ENCODE peak calls at places on chromosomes 7 and 10, in nine cellular contexts. One of them, this sample, is unnamed.

GRCh38 chr7:50149364-50149763 is 56.3 kb upstream of the ZPBP start:
- DNase-seq in A172: no peak
- DNase-seq in NCI-H1694: no peak
- DNase-seq in stimulated activated CD8-positive, alpha-beta memory T cell treated with anti-CD3 and anti-CD28 coated beads, Interleukin-2, amount 100 ng/mL, for 48 hours: no peak
- DNase-seq in globus pallidus: no peak
- DNase-seq in progenitor cell of endocrine pancreas: no peak
- DNase-seq in NCI-H2081: no peak
- DNase-seq in Peyer's patch: no peak
- DNase-seq in activated CD4-positive, CD25-positive, alpha-beta regulatory T cell treated with anti-CD3 and anti-CD28 coated beads, Interleukin-2, amount 50 U/mL, for 16 hours: no peak
- DNase-seq in this sample: no peak

GRCh38 chr10:88911121-88911520 is 31.1 kb downstream of the STAMBPL1 start:
- DNase-seq in NCI-H1694: no peak
- DNase-seq in stimulated activated CD8-positive, alpha-beta memory T cell treated with anti-CD3 and anti-CD28 coated beads, Interleukin-2, amount 100 ng/mL, for 48 hours: no peak
- DNase-seq in Peyer's patch: no peak
- DNase-seq in NCI-H2081: no peak
- DNase-seq in globus pallidus: no peak
- DNase-seq in A172: no peak
- DNase-seq in activated CD4-positive, CD25-positive, alpha-beta regulatory T cell treated with anti-CD3 and anti-CD28 coated beads, Interleukin-2, amount 50 U/mL, for 16 hours: no peak
- DNase-seq in progenitor cell of endocrine pancreas: no peak
- DNase-seq in this sample: no peak

GRCh38 chr7:12089951-12090756 is 120.9 kb upstream of the TMEM106B start:
- DNase-seq in globus pallidus: no peak
- DNase-seq in Peyer's patch: no peak
- DNase-seq in stimulated activated CD8-positive, alpha-beta memory T cell treated with anti-CD3 and anti-CD28 coated beads, Interleukin-2, amount 100 ng/mL, for 48 hours: no peak
- DNase-seq in NCI-H1694: no peak
- DNase-seq in progenitor cell of endocrine pancreas: no peak
- DNase-seq in A172: no peak
- DNase-seq in NCI-H2081: no peak
- DNase-seq in activated CD4-positive, CD25-positive, alpha-beta regulatory T cell treated with anti-CD3 and anti-CD28 coated beads, Interleukin-2, amount 50 U/mL, for 16 hours: no peak
- DNase-seq in this sample: no peak

GRCh38 chr10:12697741-12698140 is 303.8 kb downstream of the CCDC3 start:
- DNase-seq in globus pallidus: no peak
- DNase-seq in NCI-H1694: no peak
- DNase-seq in progenitor cell of endocrine pancreas: no peak
- DNase-seq in stimulated activated CD8-positive, alpha-beta memory T cell treated with anti-CD3 and anti-CD28 coated beads, Interleukin-2, amount 100 ng/mL, for 48 hours: no peak
- DNase-seq in Peyer's patch: no peak
- DNase-seq in NCI-H2081: no peak
- DNase-seq in A172: no peak
- DNase-seq in activated CD4-positive, CD25-positive, alpha-beta regulatory T cell treated with anti-CD3 and anti-CD28 coated beads, Interleukin-2, amount 50 U/mL, for 16 hours: no peak
- DNase-seq in this sample: no peak

GRCh38 chr7:142629588-142630260 is 119.5 kb upstream of the PRSS1 start:
- DNase-seq in A172: peak; percentile 28
- DNase-seq in Peyer's patch: no peak
- DNase-seq in globus pallidus: no peak
- DNase-seq in activated CD4-positive, CD25-positive, alpha-beta regulatory T cell treated with anti-CD3 and anti-CD28 coated beads, Interleukin-2, amount 50 U/mL, for 16 hours: no peak
- DNase-seq in NCI-H2081: no peak
- DNase-seq in stimulated activated CD8-positive, alpha-beta memory T cell treated with anti-CD3 and anti-CD28 coated beads, Interleukin-2, amount 100 ng/mL, for 48 hours: no peak
- DNase-seq in progenitor cell of endocrine pancreas: no peak
- DNase-seq in NCI-H1694: no peak
- DNase-seq in this sample: no peak

GRCh38 chr7:4791738-4792536 is 16.5 kb downstream of the AP5Z1 start:
- DNase-seq in A172: no peak
- DNase-seq in progenitor cell of endocrine pancreas: peak; percentile 43
- DNase-seq in NCI-H2081: no peak
- DNase-seq in Peyer's patch: peak; percentile 76
- DNase-seq in NCI-H1694: no peak
- DNase-seq in stimulated activated CD8-positive, alpha-beta memory T cell treated with anti-CD3 and anti-CD28 coated beads, Interleukin-2, amount 100 ng/mL, for 48 hours: peak; percentile 78
- DNase-seq in globus pallidus: peak; percentile 77
- DNase-seq in activated CD4-positive, CD25-positive, alpha-beta regulatory T cell treated with anti-CD3 and anti-CD28 coated beads, Interleukin-2, amount 50 U/mL, for 16 hours: peak; percentile 48
- DNase-seq in this sample: no peak

GRCh38 chr10:118543714-118544400 is 51.6 kb downstream of the PRLHR start:
- DNase-seq in activated CD4-positive, CD25-positive, alpha-beta regulatory T cell treated with anti-CD3 and anti-CD28 coated beads, Interleukin-2, amount 50 U/mL, for 16 hours: no peak
- DNase-seq in Peyer's patch: peak; percentile 65
- DNase-seq in progenitor cell of endocrine pancreas: peak; percentile 57
- DNase-seq in NCI-H2081: peak; percentile 64
- DNase-seq in globus pallidus: no peak
- DNase-seq in stimulated activated CD8-positive, alpha-beta memory T cell treated with anti-CD3 and anti-CD28 coated beads, Interleukin-2, amount 100 ng/mL, for 48 hours: peak; percentile 7
- DNase-seq in NCI-H1694: no peak
- DNase-seq in A172: peak; percentile 55
- DNase-seq in this sample: peak; percentile 13

GRCh38 chr7:30815016-30815854 is 44.0 kb downstream of the MINDY4 start:
- DNase-seq in Peyer's patch: no peak
- DNase-seq in A172: no peak
- DNase-seq in stimulated activated CD8-positive, alpha-beta memory T cell treated with anti-CD3 and anti-CD28 coated beads, Interleukin-2, amount 100 ng/mL, for 48 hours: no peak
- DNase-seq in NCI-H1694: no peak
- DNase-seq in NCI-H2081: no peak
- DNase-seq in activated CD4-positive, CD25-positive, alpha-beta regulatory T cell treated with anti-CD3 and anti-CD28 coated beads, Interleukin-2, amount 50 U/mL, for 16 hours: no peak
- DNase-seq in globus pallidus: no peak
- DNase-seq in progenitor cell of endocrine pancreas: no peak
- DNase-seq in this sample: no peak

GRCh38 chr10:78433722-78434535 is 400.3 kb downstream of the RPS24 start:
- DNase-seq in stimulated activated CD8-positive, alpha-beta memory T cell treated with anti-CD3 and anti-CD28 coated beads, Interleukin-2, amount 100 ng/mL, for 48 hours: no peak
- DNase-seq in globus pallidus: no peak
- DNase-seq in activated CD4-positive, CD25-positive, alpha-beta regulatory T cell treated with anti-CD3 and anti-CD28 coated beads, Interleukin-2, amount 50 U/mL, for 16 hours: no peak
- DNase-seq in NCI-H1694: no peak
- DNase-seq in A172: no peak
- DNase-seq in NCI-H2081: no peak
- DNase-seq in Peyer's patch: no peak
- DNase-seq in progenitor cell of endocrine pancreas: no peak
- DNase-seq in this sample: no peak

GRCh38 chr7:123594813-123595241 is 6.8 kb upstream of the ASB15 start:
- DNase-seq in Peyer's patch: no peak
- DNase-seq in progenitor cell of endocrine pancreas: peak; percentile 16
- DNase-seq in activated CD4-positive, CD25-positive, alpha-beta regulatory T cell treated with anti-CD3 and anti-CD28 coated beads, Interleukin-2, amount 50 U/mL, for 16 hours: no peak
- DNase-seq in globus pallidus: no peak
- DNase-seq in stimulated activated CD8-positive, alpha-beta memory T cell treated with anti-CD3 and anti-CD28 coated beads, Interleukin-2, amount 100 ng/mL, for 48 hours: no peak
- DNase-seq in NCI-H1694: no peak
- DNase-seq in NCI-H2081: no peak
- DNase-seq in A172: no peak
- DNase-seq in this sample: peak; percentile 22

GRCh38 chr7:56125831-56126230 is 9.6 kb upstream of the NUPR2 start:
- DNase-seq in progenitor cell of endocrine pancreas: no peak
- DNase-seq in globus pallidus: no peak
- DNase-seq in Peyer's patch: no peak
- DNase-seq in activated CD4-positive, CD25-positive, alpha-beta regulatory T cell treated with anti-CD3 and anti-CD28 coated beads, Interleukin-2, amount 50 U/mL, for 16 hours: no peak
- DNase-seq in NCI-H2081: no peak
- DNase-seq in NCI-H1694: no peak
- DNase-seq in stimulated activated CD8-positive, alpha-beta memory T cell treated with anti-CD3 and anti-CD28 coated beads, Interleukin-2, amount 100 ng/mL, for 48 hours: no peak
- DNase-seq in A172: no peak
- DNase-seq in this sample: no peak

GRCh38 chr10:3500408-3500856 is 284.6 kb downstream of the KLF6 start:
- DNase-seq in activated CD4-positive, CD25-positive, alpha-beta regulatory T cell treated with anti-CD3 and anti-CD28 coated beads, Interleukin-2, amount 50 U/mL, for 16 hours: no peak
- DNase-seq in globus pallidus: peak; percentile 84
- DNase-seq in NCI-H1694: no peak
- DNase-seq in Peyer's patch: no peak
- DNase-seq in NCI-H2081: no peak
- DNase-seq in A172: no peak
- DNase-seq in progenitor cell of endocrine pancreas: no peak
- DNase-seq in stimulated activated CD8-positive, alpha-beta memory T cell treated with anti-CD3 and anti-CD28 coated beads, Interleukin-2, amount 100 ng/mL, for 48 hours: no peak
- DNase-seq in this sample: no peak

GRCh38 chr7:83486957-83487356 is 162.0 kb downstream of the SEMA3E start:
- DNase-seq in NCI-H1694: no peak
- DNase-seq in activated CD4-positive, CD25-positive, alpha-beta regulatory T cell treated with anti-CD3 and anti-CD28 coated beads, Interleukin-2, amount 50 U/mL, for 16 hours: no peak
- DNase-seq in progenitor cell of endocrine pancreas: no peak
- DNase-seq in globus pallidus: no peak
- DNase-seq in NCI-H2081: no peak
- DNase-seq in Peyer's patch: no peak
- DNase-seq in stimulated activated CD8-positive, alpha-beta memory T cell treated with anti-CD3 and anti-CD28 coated beads, Interleukin-2, amount 100 ng/mL, for 48 hours: no peak
- DNase-seq in A172: no peak
- DNase-seq in this sample: no peak

GRCh38 chr7:79282051-79282694 is 171.3 kb downstream of the MAGI2 start:
- DNase-seq in NCI-H2081: peak; percentile 53
- DNase-seq in progenitor cell of endocrine pancreas: no peak
- DNase-seq in A172: peak; percentile 77
- DNase-seq in activated CD4-positive, CD25-positive, alpha-beta regulatory T cell treated with anti-CD3 and anti-CD28 coated beads, Interleukin-2, amount 50 U/mL, for 16 hours: no peak
- DNase-seq in stimulated activated CD8-positive, alpha-beta memory T cell treated with anti-CD3 and anti-CD28 coated beads, Interleukin-2, amount 100 ng/mL, for 48 hours: no peak
- DNase-seq in Peyer's patch: no peak
- DNase-seq in globus pallidus: peak; percentile 74
- DNase-seq in NCI-H1694: peak; percentile 48
- DNase-seq in this sample: peak; percentile 58